ENCODE peak calls at places on chromosomes 5 and 9, in seven cellular contexts. One of them, this sample, is unnamed.

GRCh38 chr5:89279458-89280036 is 396.6 kb upstream of the MEF2C start:
- DNase-seq in brain microvascular endothelial cell: no peak
- DNase-seq in adrenal gland: no peak
- DNase-seq in astrocyte of the spinal cord: no peak
- DNase-seq in stomach: no peak
- DNase-seq in endothelial cell: no peak
- DNase-seq in AG04450: no peak
- DNase-seq in this sample: no peak

GRCh38 chr5:66967826-66968262 is 228.8 kb downstream of the CD180 start:
- DNase-seq in AG04450: no peak
- DNase-seq in endothelial cell: no peak
- DNase-seq in adrenal gland: no peak
- DNase-seq in astrocyte of the spinal cord: no peak
- DNase-seq in stomach: peak; percentile 58
- DNase-seq in brain microvascular endothelial cell: peak; percentile 78
- DNase-seq in this sample: no peak

GRCh38 chr5:93890657-93891056 is 149.3 kb upstream of the POU5F2 start:
- DNase-seq in brain microvascular endothelial cell: no peak
- DNase-seq in AG04450: no peak
- DNase-seq in endothelial cell: no peak
- DNase-seq in astrocyte of the spinal cord: no peak
- DNase-seq in stomach: no peak
- DNase-seq in adrenal gland: no peak
- DNase-seq in this sample: no peak

GRCh38 chr5:66873990-66874389 is 277.8 kb downstream of the MAST4 start:
- DNase-seq in endothelial cell: no peak
- DNase-seq in adrenal gland: no peak
- DNase-seq in stomach: no peak
- DNase-seq in brain microvascular endothelial cell: no peak
- DNase-seq in astrocyte of the spinal cord: no peak
- DNase-seq in AG04450: no peak
- DNase-seq in this sample: no peak

GRCh38 chr5:82735160-82735789 is 341.9 kb downstream of the TMEM167A start:
- DNase-seq in AG04450: no peak
- DNase-seq in adrenal gland: no peak
- DNase-seq in brain microvascular endothelial cell: no peak
- DNase-seq in astrocyte of the spinal cord: peak; percentile 62
- DNase-seq in endothelial cell: no peak
- DNase-seq in stomach: no peak
- DNase-seq in this sample: no peak

GRCh38 chr5:81207009-81207408 is 26.1 kb upstream of the CKMT2 start:
- DNase-seq in AG04450: no peak
- DNase-seq in adrenal gland: no peak
- DNase-seq in stomach: no peak
- DNase-seq in brain microvascular endothelial cell: peak; percentile 18
- DNase-seq in astrocyte of the spinal cord: peak; percentile 10
- DNase-seq in endothelial cell: peak; percentile 34
- DNase-seq in this sample: no peak

GRCh38 chr9:113999256-114000062 is 78.6 kb downstream of the AMBP start:
- DNase-seq in stomach: peak; percentile 14
- DNase-seq in astrocyte of the spinal cord: no peak
- DNase-seq in AG04450: no peak
- DNase-seq in brain microvascular endothelial cell: no peak
- DNase-seq in endothelial cell: no peak
- DNase-seq in adrenal gland: no peak
- DNase-seq in this sample: no peak

GRCh38 chr9:8179381-8180053 is 379.9 kb upstream of the DMAC1 start:
- DNase-seq in brain microvascular endothelial cell: no peak
- DNase-seq in AG04450: no peak
- DNase-seq in stomach: no peak
- DNase-seq in endothelial cell: no peak
- DNase-seq in astrocyte of the spinal cord: no peak
- DNase-seq in adrenal gland: no peak
- DNase-seq in this sample: no peak

GRCh38 chr5:86909896-86910295 is 292.2 kb downstream of the COX7C start:
- DNase-seq in endothelial cell: no peak
- DNase-seq in AG04450: no peak
- DNase-seq in adrenal gland: no peak
- DNase-seq in brain microvascular endothelial cell: no peak
- DNase-seq in astrocyte of the spinal cord: peak; percentile 77
- DNase-seq in stomach: no peak
- DNase-seq in this sample: peak; percentile 61

GRCh38 chr5:136075339-136075885 is 46.6 kb downstream of the TGFBI start:
- DNase-seq in stomach: no peak
- DNase-seq in brain microvascular endothelial cell: no peak
- DNase-seq in endothelial cell: no peak
- DNase-seq in astrocyte of the spinal cord: no peak
- DNase-seq in AG04450: no peak
- DNase-seq in adrenal gland: no peak
- DNase-seq in this sample: no peak

GRCh38 chr9:14391620-14392019 is 77.7 kb upstream of the NFIB start:
- DNase-seq in brain microvascular endothelial cell: no peak
- DNase-seq in astrocyte of the spinal cord: no peak
- DNase-seq in stomach: no peak
- DNase-seq in adrenal gland: no peak
- DNase-seq in AG04450: no peak
- DNase-seq in endothelial cell: no peak
- DNase-seq in this sample: no peak

GRCh38 chr9:134330590-134330989 is 4.3 kb downstream of the RXRA start:
- DNase-seq in astrocyte of the spinal cord: no peak
- DNase-seq in stomach: no peak
- DNase-seq in adrenal gland: peak; percentile 17
- DNase-seq in endothelial cell: no peak
- DNase-seq in AG04450: no peak
- DNase-seq in brain microvascular endothelial cell: no peak
- DNase-seq in this sample: no peak

GRCh38 chr9:14352549-14352948 is 38.6 kb upstream of the NFIB start:
- DNase-seq in stomach: no peak
- DNase-seq in brain microvascular endothelial cell: no peak
- DNase-seq in adrenal gland: no peak
- DNase-seq in endothelial cell: no peak
- DNase-seq in astrocyte of the spinal cord: no peak
- DNase-seq in AG04450: no peak
- DNase-seq in this sample: no peak

GRCh38 chr9:131237931-131238401 is 38.3 kb downstream of the FAM78A start:
- DNase-seq in stomach: peak; percentile 80
- DNase-seq in astrocyte of the spinal cord: peak; percentile 85
- DNase-seq in AG04450: peak; percentile 49
- DNase-seq in adrenal gland: peak; percentile 67
- DNase-seq in endothelial cell: peak; percentile 34
- DNase-seq in brain microvascular endothelial cell: peak; percentile 83
- DNase-seq in this sample: peak; percentile 68

GRCh38 chr5:95919658-95920057 is 42.0 kb downstream of the ELL2 start:
- DNase-seq in stomach: no peak
- DNase-seq in adrenal gland: no peak
- DNase-seq in endothelial cell: no peak
- DNase-seq in astrocyte of the spinal cord: no peak
- DNase-seq in AG04450: no peak
- DNase-seq in brain microvascular endothelial cell: no peak
- DNase-seq in this sample: no peak

GRCh38 chr5:172235132-172235780 is 41.3 kb downstream of the EFCAB9 start:
- DNase-seq in astrocyte of the spinal cord: peak; percentile 8
- DNase-seq in endothelial cell: no peak
- DNase-seq in brain microvascular endothelial cell: no peak
- DNase-seq in adrenal gland: no peak
- DNase-seq in AG04450: no peak
- DNase-seq in stomach: no peak
- DNase-seq in this sample: no peak

DNA sequence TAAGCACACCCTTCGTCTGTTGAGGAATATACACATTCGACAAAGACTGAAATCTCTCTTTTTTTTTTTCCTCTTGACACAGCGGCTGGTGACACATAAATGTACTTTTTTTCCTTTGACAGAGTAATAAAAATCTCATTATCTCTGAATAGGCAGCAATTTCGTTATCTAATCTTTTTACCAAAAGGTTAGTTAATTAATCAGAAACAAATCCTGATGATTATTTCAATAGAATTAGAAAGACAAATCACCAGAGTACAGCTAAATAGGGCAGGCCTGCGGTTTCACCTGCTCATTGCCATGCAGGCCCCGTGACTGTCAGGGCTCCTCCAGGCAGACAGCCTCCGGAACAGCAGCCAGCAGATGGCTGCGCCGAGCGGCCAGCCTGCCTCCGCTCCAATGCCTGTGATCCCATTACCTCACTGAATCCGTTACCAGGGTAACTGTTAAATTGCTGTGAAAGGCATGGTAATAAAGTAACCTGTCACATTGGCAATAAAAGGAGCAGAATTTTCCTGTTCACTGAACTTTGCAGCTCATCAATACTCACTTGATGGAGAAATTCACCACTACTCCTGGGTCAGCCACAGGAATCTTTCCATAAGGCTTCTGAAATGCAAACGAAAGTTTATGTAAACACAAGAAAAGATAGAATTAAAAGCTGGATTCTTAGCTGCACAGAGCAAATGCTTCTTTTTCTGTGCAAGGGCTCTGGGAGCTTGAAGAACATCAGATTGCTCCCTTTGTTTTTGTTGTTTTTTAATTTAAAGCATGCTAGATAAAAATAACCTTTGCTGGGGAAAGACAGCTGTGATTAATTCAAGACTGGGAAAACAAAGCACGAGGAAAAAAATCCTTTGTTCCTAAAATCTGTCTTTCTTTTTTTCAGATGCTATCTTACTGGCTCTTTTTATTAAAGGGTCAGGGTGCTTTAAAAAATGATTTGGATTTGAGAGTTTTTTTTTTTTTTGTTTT is 666.4 kb upstream of the ZNF608 start:
- DNase-seq in AG04450: peak; percentile 66
- DNase-seq in stomach: peak; percentile 81
- DNase-seq in brain microvascular endothelial cell: peak; percentile 86
- DNase-seq in astrocyte of the spinal cord: peak; percentile 94
- DNase-seq in adrenal gland: peak; percentile 93
- DNase-seq in endothelial cell: peak; percentile 72
- DNase-seq in this sample: peak; percentile 33
- TF ChIP-seq CTCF in AG04450: peak; percentile 57
- TF ChIP-seq CTCF in stomach: no peak
- TF ChIP-seq CTCF in brain microvascular endothelial cell: peak; percentile 82
- TF ChIP-seq CTCF in astrocyte of the spinal cord: peak; percentile 74
- TF ChIP-seq CTCF in adrenal gland: peak; percentile 47
- TF ChIP-seq CTCF in endothelial cell: no peak
- TF ChIP-seq CTCF in this sample: peak; percentile 54

DNA sequence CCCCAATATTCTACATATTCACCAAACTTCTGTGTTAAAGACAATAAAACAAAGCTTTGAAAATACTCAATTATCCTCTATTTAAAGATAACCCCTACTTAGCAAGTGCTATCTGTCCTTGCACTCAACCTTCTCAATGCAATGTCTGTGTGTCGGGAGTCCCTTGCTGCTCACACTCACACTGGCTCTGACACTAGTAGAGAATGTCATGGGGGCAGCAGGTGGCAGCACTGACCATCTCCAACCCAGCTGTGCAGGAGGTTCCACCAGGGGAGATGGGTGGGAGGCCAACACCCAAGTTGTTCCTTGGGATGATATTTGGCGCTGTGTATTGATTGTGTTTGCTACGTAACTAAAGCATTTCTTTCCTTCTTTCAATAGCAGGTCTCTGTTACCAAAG is 59.4 kb upstream of the SIMC1 start:
- DNase-seq in astrocyte of the spinal cord: no peak
- DNase-seq in adrenal gland: no peak
- DNase-seq in stomach: no peak
- DNase-seq in endothelial cell: no peak
- DNase-seq in brain microvascular endothelial cell: no peak
- DNase-seq in AG04450: no peak
- DNase-seq in this sample: no peak
- TF ChIP-seq CTCF in astrocyte of the spinal cord: no peak
- TF ChIP-seq CTCF in adrenal gland: no peak
- TF ChIP-seq CTCF in stomach: no peak
- TF ChIP-seq CTCF in endothelial cell: no peak
- TF ChIP-seq CTCF in brain microvascular endothelial cell: no peak
- TF ChIP-seq CTCF in AG04450: no peak
- TF ChIP-seq CTCF in this sample: no peak

GRCh38 chr9:36791204-36791948 is 218.7 kb downstream of the MELK start:
- DNase-seq in adrenal gland: no peak
- DNase-seq in stomach: no peak
- DNase-seq in astrocyte of the spinal cord: no peak
- DNase-seq in brain microvascular endothelial cell: no peak
- DNase-seq in endothelial cell: no peak
- DNase-seq in AG04450: no peak
- DNase-seq in this sample: no peak

GRCh38 chr9:36789886-36790285 is 217.2 kb downstream of the MELK start:
- DNase-seq in stomach: no peak
- DNase-seq in AG04450: no peak
- DNase-seq in adrenal gland: no peak
- DNase-seq in astrocyte of the spinal cord: no peak
- DNase-seq in brain microvascular endothelial cell: no peak
- DNase-seq in endothelial cell: no peak
- DNase-seq in this sample: no peak

GRCh38 chr9:36796671-36797419 is 224.2 kb downstream of the MELK start:
- DNase-seq in adrenal gland: no peak
- DNase-seq in astrocyte of the spinal cord: no peak
- DNase-seq in endothelial cell: no peak
- DNase-seq in brain microvascular endothelial cell: no peak
- DNase-seq in AG04450: no peak
- DNase-seq in stomach: no peak
- DNase-seq in this sample: no peak

GRCh38 chr9:36797471-36798220 is 225.0 kb downstream of the MELK start:
- DNase-seq in endothelial cell: no peak
- DNase-seq in astrocyte of the spinal cord: no peak
- DNase-seq in brain microvascular endothelial cell: no peak
- DNase-seq in stomach: no peak
- DNase-seq in adrenal gland: no peak
- DNase-seq in AG04450: no peak
- DNase-seq in this sample: no peak

GRCh38 chr9:36793277-36793676 is 220.6 kb downstream of the MELK start:
- DNase-seq in stomach: no peak
- DNase-seq in endothelial cell: no peak
- DNase-seq in astrocyte of the spinal cord: no peak
- DNase-seq in AG04450: no peak
- DNase-seq in brain microvascular endothelial cell: no peak
- DNase-seq in adrenal gland: no peak
- DNase-seq in this sample: no peak
- TF ChIP-seq CTCF in stomach: no peak
- TF ChIP-seq CTCF in endothelial cell: peak; percentile 69
- TF ChIP-seq CTCF in astrocyte of the spinal cord: peak; percentile 13
- TF ChIP-seq CTCF in AG04450: no peak
- TF ChIP-seq CTCF in brain microvascular endothelial cell: peak; percentile 42
- TF ChIP-seq CTCF in adrenal gland: no peak
- TF ChIP-seq CTCF in this sample: peak; percentile 24

GRCh38 chr9:124101593-124101992 is 90.0 kb downstream of the LHX2 start:
- DNase-seq in astrocyte of the spinal cord: no peak
- DNase-seq in adrenal gland: no peak
- DNase-seq in brain microvascular endothelial cell: no peak
- DNase-seq in AG04450: no peak
- DNase-seq in stomach: no peak
- DNase-seq in endothelial cell: no peak
- DNase-seq in this sample: no peak
- TF ChIP-seq CTCF in astrocyte of the spinal cord: no peak
- TF ChIP-seq CTCF in adrenal gland: no peak
- TF ChIP-seq CTCF in brain microvascular endothelial cell: no peak
- TF ChIP-seq CTCF in AG04450: no peak
- TF ChIP-seq CTCF in stomach: no peak
- TF ChIP-seq CTCF in endothelial cell: no peak
- TF ChIP-seq CTCF in this sample: no peak

GRCh38 chr9:85045271-85045670 is 375.7 kb downstream of the NTRK2 start:
- DNase-seq in AG04450: no peak
- DNase-seq in adrenal gland: no peak
- DNase-seq in stomach: no peak
- DNase-seq in endothelial cell: no peak
- DNase-seq in brain microvascular endothelial cell: no peak
- DNase-seq in astrocyte of the spinal cord: no peak
- DNase-seq in this sample: no peak
- TF ChIP-seq CTCF in AG04450: no peak
- TF ChIP-seq CTCF in adrenal gland: no peak
- TF ChIP-seq CTCF in stomach: no peak
- TF ChIP-seq CTCF in endothelial cell: no peak
- TF ChIP-seq CTCF in brain microvascular endothelial cell: no peak
- TF ChIP-seq CTCF in astrocyte of the spinal cord: no peak
- TF ChIP-seq CTCF in this sample: no peak

This sample was measured in AG09309.